ENCODE peak calls at places on chromosomes 2 and 18, in eight cellular contexts. U, Y, O, G, N, X, K and B are unnamed samples.

GRCh38 chr2:209368406-209368805 is 55.4 kb upstream of the MAP2 start:
- DNase-seq in Y (no peak), O (no peak), X (no peak), K (no peak), N (no peak), U (no peak), G (no peak), B (no peak)

GRCh38 chr2:70411489-70412081 is 109.7 kb upstream of the FAM136A start:
- DNase-seq in O (no peak), U (no peak), N (no peak), Y (no peak), G (no peak), K (no peak), X (no peak), B (no peak)

GRCh38 chr2:149877913-149878312 is 290.3 kb upstream of the MMADHC start:
- DNase-seq in N (no peak), O (no peak), K (peak), X (no peak), Y (no peak), U (no peak), G (no peak), B (no peak)

GRCh38 chr18:63155169-63155852 is 164.3 kb downstream of the BCL2 start:
- DNase-seq in U (no peak), Y (peak), K (no peak), N (peak), X (no peak), G (no peak), O (peak), B (peak)

GRCh38 chr2:143607446-143608110 is 478.4 kb downstream of the ARHGAP15 start:
- DNase-seq in U (no peak), G (no peak), K (peak), Y (no peak), X (no peak), N (peak), O (no peak), B (peak)

GRCh38 chr2:33135645-33136044 is 188.9 kb downstream of the LTBP1 start:
- DNase-seq in K (peak), Y (no peak), X (no peak), U (no peak), O (no peak), N (peak), G (no peak), B (no peak)

GRCh38 chr2:206368933-206369569 is 74.3 kb upstream of the ADAM23 start:
- DNase-seq in U (no peak), X (no peak), O (no peak), G (no peak), N (no peak), K (no peak), Y (no peak), B (no peak)

GRCh38 chr2:224837558-224837957 is 121.4 kb upstream of the CCDC195 start:
- DNase-seq in O (peak), Y (no peak), X (peak), K (peak), U (peak), G (peak), N (peak), B (no peak)

GRCh38 chr2:5520352-5520996 is 171.7 kb upstream of the SOX11 start:
- DNase-seq in U (no peak), X (no peak), O (no peak), K (peak), N (peak), Y (no peak), G (peak), B (no peak)

GRCh38 chr2:192288290-192288689 is 93.6 kb upstream of the TMEFF2 start:
- DNase-seq in Y (no peak), G (no peak), U (no peak), N (no peak), X (no peak), O (no peak), K (no peak), B (no peak)

GRCh38 chr2:94986392-94986963 is 39.0 kb upstream of the MAL start:
- DNase-seq in G (peak), X (peak), K (peak), N (peak), U (peak), Y (peak), O (peak), B (peak)

GRCh38 chr2:56008661-56009411 is 85.3 kb upstream of the EFEMP1 start:
- DNase-seq in K (peak), Y (no peak), G (peak), O (no peak), X (peak), U (peak), N (peak), B (peak)

GRCh38 chr2:146997945-146998344 is 846.9 kb upstream of the ACVR2A start:
- DNase-seq in N (peak), U (no peak), O (no peak), X (no peak), Y (no peak), G (no peak), K (no peak), B (no peak)

GRCh38 chr2:53127061-53127650 is 640.4 kb upstream of the CHAC2 start:
- DNase-seq in Y (no peak), K (no peak), G (no peak), N (no peak), X (no peak), O (no peak), U (no peak), B (no peak)